ENCODE peak calls at places on chromosomes 12 and 14, in five cellular contexts. M is adipocyte, C is HFF-Myc, G is coronary artery, T is A549. F is an unnamed sample.

GRCh38 chr14:34711808-34712712 is 2.3 kb downstream of the CFL2 start:
- DNase-seq in T (no peak), M (peak; percentile 50), C (no peak), G (no peak), F (no peak)

GRCh38 chr14:32074887-32075572 is 2.1 kb upstream of the ARHGAP5 start:
- DNase-seq in M (no peak), C (no peak), T (no peak), G (no peak), F (no peak)

GRCh38 chr12:107600596-107601144 is 84.9 kb upstream of the PWP1 start:
- DNase-seq in G (no peak), M (no peak), C (no peak), T (no peak), F (no peak)

GRCh38 chr14:36254020-36254614 is 66.3 kb downstream of the MBIP start:
- DNase-seq in M (peak; percentile 61), T (no peak), C (no peak), G (no peak), F (no peak)

GRCh38 chr12:123614531-123614930 is 12.6 kb downstream of the DDX55 start:
- DNase-seq in T (no peak), M (peak; percentile 28), G (no peak), C (no peak), F (no peak)

GRCh38 chr12:27937768-27938167 is 34.8 kb downstream of the PTHLH start:
- DNase-seq in G (no peak), C (no peak), T (no peak), M (peak; percentile 59), F (no peak)

GRCh38 chr12:68237068-68237467 is 11.5 kb upstream of the IL26 start:
- DNase-seq in T (no peak), M (peak; percentile 44), C (no peak), G (no peak), F (no peak)

GRCh38 chr12:111427417-111428074 is 21.8 kb downstream of the SH2B3 start:
- DNase-seq in T (no peak), G (no peak), M (no peak), C (no peak), F (no peak)

GRCh38 chr12:43063642-43064041 is 474.1 kb upstream of the PRICKLE1 start:
- DNase-seq in C (peak; percentile 60), G (no peak), M (peak; percentile 81), T (no peak), F (peak; percentile 76)

GRCh38 chr14:38611928-38612327 is 356.0 kb upstream of the CLEC14A start:
- DNase-seq in C (no peak), G (no peak), T (no peak), M (no peak), F (no peak)

GRCh38 chr14:52871606-52872005 is 79.2 kb downstream of the FERMT2 start:
- DNase-seq in C (no peak), T (no peak), G (no peak), M (peak; percentile 44), F (no peak)

GRCh38 chr14:28308727-28309126 is 457.9 kb upstream of the FOXG1 start:
- DNase-seq in M (peak; percentile 75), G (no peak), C (peak; percentile 15), T (no peak), F (peak; percentile 78)

GRCh38 chr12:106224392-106224706 is 23.5 kb downstream of the CKAP4 start:
- DNase-seq in T (no peak), G (no peak), C (no peak), M (no peak), F (no peak)

GRCh38 chr12:6328045-6328779 is 13.7 kb downstream of the TNFRSF1A start:
- DNase-seq in T (no peak), M (no peak), G (no peak), C (no peak), F (no peak)

GRCh38 chr12:105168006-105168405 is 60.5 kb downstream of the WASHC4 start:
- DNase-seq in C (no peak), G (no peak), M (no peak), T (no peak), F (no peak)

GRCh38 chr12:13256705-13257045 is 60.1 kb downstream of the EMP1 start:
- DNase-seq in G (peak; percentile 50), T (no peak), C (no peak), M (no peak), F (no peak)

GRCh38 chr14:37196604-37197420 is 925 bp upstream of the MIPOL1 start:
- DNase-seq in T (no peak), M (no peak), C (no peak), G (no peak), F (no peak)

GRCh38 chr14:68891851-68892660 is 87.0 kb downstream of the ACTN1 start:
- DNase-seq in C (no peak), M (peak; percentile 31), T (no peak), G (peak; percentile 61), F (peak; percentile 41)

GRCh38 chr12:72369560-72369959 is 97.4 kb downstream of the TRHDE start:
- DNase-seq in C (no peak), M (no peak), G (no peak), T (no peak), F (no peak)

GRCh38 chr12:108547633-108548172 is 13.3 kb downstream of the SART3 start:
- DNase-seq in T (no peak), G (no peak), C (no peak), M (no peak), F (no peak)

GRCh38 chr14:53534841-53535240 is 381.7 kb upstream of the DDHD1 start:
- DNase-seq in G (no peak), C (no peak), T (no peak), M (no peak), F (no peak)

GRCh38 chr12:19561411-19561961 is 122.2 kb downstream of the AEBP2 start:
- DNase-seq in G (no peak), T (no peak), C (no peak), M (no peak), F (no peak)

GRCh38 chr14:61284001-61284400 is 2.9 kb upstream of the TMEM30B start:
- DNase-seq in G (no peak), T (no peak), M (no peak), C (no peak), F (no peak)

GRCh38 chr14:94677239-94677612 is 65.0 kb downstream of the SERPINA3 start:
- DNase-seq in G (peak; percentile 28), C (no peak), T (no peak), M (no peak), F (no peak)

GRCh38 chr12:93223440-93224426 is 154.0 kb upstream of the NUDT4 start:
- DNase-seq in G (no peak), C (no peak), T (no peak), M (peak; percentile 54), F (peak; percentile 32)

GRCh38 chr14:35534884-35535793 is 1.2 kb downstream of the INSM2 start:
- DNase-seq in C (peak; percentile 15), M (peak; percentile 83), G (no peak), T (peak; percentile 33), F (peak; percentile 6)

GRCh38 chr14:75018684-75019083 is 16.0 kb downstream of the EIF2B2 start:
- DNase-seq in M (no peak), G (no peak), C (no peak), T (no peak), F (no peak)

GRCh38 chr12:51449569-51450246 is 25.1 kb downstream of the SLC4A8 start:
- DNase-seq in G (no peak), C (peak; percentile 19), M (peak; percentile 7), T (no peak), F (no peak)

GRCh38 chr12:123892853-123893252 is 79.8 kb downstream of the CCDC92 start:
- DNase-seq in M (no peak), C (no peak), G (no peak), T (no peak), F (no peak)

GRCh38 chr12:92574046-92574783 is 128.6 kb upstream of the PLEKHG7 start:
- DNase-seq in T (no peak), M (no peak), G (no peak), C (no peak), F (no peak)

DNA sequence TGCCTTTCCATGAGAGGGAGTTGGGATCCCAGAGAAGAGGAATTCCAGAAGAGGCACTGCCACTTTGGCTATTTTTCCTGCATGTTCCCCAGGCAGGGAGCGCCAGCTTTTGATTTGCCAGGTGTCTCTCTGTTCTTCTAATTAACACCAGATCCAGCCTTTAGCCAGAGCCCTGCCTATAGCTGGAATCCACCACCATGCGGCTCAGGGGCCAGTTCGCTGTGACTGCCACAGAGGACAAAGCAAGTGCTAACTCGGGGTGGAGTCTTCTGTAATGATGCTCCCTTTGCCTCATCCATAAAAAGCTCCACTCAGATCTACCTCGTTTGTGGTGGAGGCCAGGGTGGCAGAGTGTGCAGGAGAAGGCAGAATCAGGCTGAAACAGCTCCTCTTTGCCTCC is 17.9 kb upstream of the CTDSP2 start:
- DNase-seq in M (peak; percentile 67), T (peak; percentile 40), G (no peak), C (no peak), F (no peak)
- H3K4me3 ChIP-seq in M (peak overlapping the region; percentile 75), T (no peak overlapping the region), G (peak overlapping the region; percentile 78), C (peak overlapping the region; percentile 40), F (peak overlapping the region; percentile 45)

DNA sequence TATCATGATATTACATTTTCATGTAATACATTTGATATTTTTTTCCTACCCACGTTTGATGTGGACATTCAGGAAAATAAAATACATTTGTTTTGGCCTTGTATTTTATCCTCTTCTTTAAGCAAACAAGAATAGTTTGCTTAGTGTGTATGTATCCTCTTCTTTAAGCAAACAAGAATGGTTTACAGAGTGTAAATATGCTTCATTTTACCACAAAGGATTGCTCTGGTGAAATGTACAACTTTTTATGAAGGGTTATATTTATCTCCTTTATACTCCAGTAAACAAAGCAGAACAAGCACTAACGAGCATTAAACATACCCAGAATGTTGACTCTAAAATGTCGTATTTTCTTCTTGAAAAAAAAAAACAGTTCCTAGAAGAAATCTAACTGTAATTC is 244.7 kb downstream of the KCNH5 start:
- DNase-seq in G (no peak), M (no peak), C (no peak), T (no peak), F (no peak)
- H3K4me3 ChIP-seq in G (no peak overlapping the region), M (no peak overlapping the region), C (no peak overlapping the region), T (no peak overlapping the region), F (no peak overlapping the region)

GRCh38 chr12:102962532-102962931 is 5.1 kb downstream of the ASCL1 start:
- DNase-seq in G (no peak), T (no peak), M (no peak), C (no peak), F (no peak)
- H3K4me3 ChIP-seq in G (no peak overlapping the region), T (no peak overlapping the region), M (no peak overlapping the region), C (no peak overlapping the region), F (no peak overlapping the region)

DNA sequence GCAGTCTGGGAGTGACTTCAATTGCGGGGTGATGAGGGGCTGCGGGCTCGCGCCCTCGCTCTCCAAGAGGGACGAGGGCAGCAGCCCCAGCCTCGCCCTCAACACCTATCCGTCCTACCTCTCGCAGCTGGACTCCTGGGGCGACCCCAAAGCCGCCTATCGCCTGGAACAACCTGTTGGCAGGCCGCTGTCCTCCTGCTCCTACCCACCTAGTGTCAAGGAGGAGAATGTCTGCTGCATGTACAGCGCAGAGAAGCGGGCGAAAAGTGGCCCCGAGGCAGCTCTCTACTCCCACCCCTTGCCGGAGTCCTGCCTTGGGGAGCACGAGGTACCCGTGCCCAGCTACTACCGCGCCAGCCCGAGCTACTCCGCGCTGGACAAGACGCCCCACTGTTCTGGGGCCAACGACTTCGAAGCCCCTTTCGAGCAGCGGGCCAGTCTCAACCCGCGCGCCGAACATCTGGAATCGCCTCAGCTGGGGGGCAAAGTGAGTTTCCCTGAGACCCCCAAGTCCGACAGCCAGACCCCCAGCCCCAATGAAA is 483 bp downstream of the HOXC10 start:
- DNase-seq in T (no peak), M (no peak), C (no peak), G (no peak), F (no peak)
- H3K4me3 ChIP-seq in T (peak overlapping the region; percentile 60), M (peak overlapping the region; percentile 92), C (peak overlapping the region; percentile 51), G (peak overlapping the region; percentile 50), F (peak overlapping the region; percentile 71)